ENCODE peak calls at places on chromosomes 12 and 14, in six cellular contexts. Z is activated CD8-positive, alpha-beta memory T cell treated with anti-CD3 and anti-CD28 coated beads for 4 hours; D is CMK; U is ACHN; M is LoVo; F is lung. O is an unnamed sample.
A peak's percentile ranks its signal among the peaks of the same experiment; 100 is the strongest.

GRCh38 chr12:123801573-123802178 is 39.6 kb downstream of the DNAH10 start:
- DNase-seq in Z (no peak), D (no peak), U (peak; percentile 25), M (peak; percentile 32), F (no peak), O (no peak)

GRCh38 chr12:6758511-6758910 is 5.6 kb upstream of the MLF2 start:
- DNase-seq in Z (no peak), D (no peak), U (no peak), M (no peak), F (no peak), O (no peak)

GRCh38 chr12:58034712-58035111 is 93.3 kb downstream of the ATP23 start:
- DNase-seq in Z (no peak), D (no peak), U (no peak), M (no peak), F (no peak), O (no peak)

GRCh38 chr12:128811806-128812205 is 12.0 kb downstream of the SLC15A4 start:
- DNase-seq in Z (no peak), D (no peak), U (no peak), M (no peak), F (no peak), O (no peak)

GRCh38 chr14:59484611-59485174 is 376 bp downstream of the JKAMP start:
- DNase-seq in Z (no peak), D (no peak), U (peak; percentile 25), M (peak; percentile 42), F (no peak), O (no peak)

GRCh38 chr12:132866251-132866828 is 21.1 kb downstream of the CHFR start:
- DNase-seq in Z (no peak), D (no peak), U (no peak), M (no peak), F (no peak), O (no peak)

GRCh38 chr14:64806202-64806861 is 73.4 kb downstream of the SPTB start:
- DNase-seq in Z (no peak), D (no peak), U (peak; percentile 64), M (peak; percentile 12), F (peak; percentile 48), O (no peak)

GRCh38 chr12:52632656-52633055 is 14.3 kb upstream of the KRT73 start:
- DNase-seq in Z (no peak), D (no peak), U (no peak), M (no peak), F (no peak), O (no peak)

GRCh38 chr12:6295187-6295811 is 15.2 kb upstream of the PLEKHG6 start:
- DNase-seq in Z (no peak), D (no peak), U (peak; percentile 63), M (peak; percentile 99), F (no peak), O (no peak)

GRCh38 chr12:38586652-38587219 is 270.2 kb downstream of the ALG10B start:
- DNase-seq in Z (no peak), D (no peak), U (no peak), M (no peak), F (no peak), O (no peak)

GRCh38 chr12:107600596-107601144 is 84.9 kb upstream of the PWP1 start:
- DNase-seq in Z (no peak), D (no peak), U (no peak), M (no peak), F (no peak), O (no peak)

GRCh38 chr14:24411468-24412454 is 13.0 kb downstream of the NYNRIN start:
- DNase-seq in Z (no peak), D (no peak), U (peak; percentile 47), M (peak; percentile 36), F (no peak), O (peak; percentile 43)

O was measured in activated CD4-positive, alpha-beta memory T cell treated with anti-CD3 and anti-CD28 coated beads, Interleukin-2, amount 10 ng/mL, durations not matched to agents 7 days and 5 days.